ENCODE peak calls at places on chromosomes 5 and 9, in eight cellular contexts. L, D, U, Y, K, G, W and V are unnamed samples.

GRCh38 chr5:97208184-97208713 is 25.2 kb upstream of the RIOK2 start:
- DNase-seq in L (no peak), D (no peak), U (no peak), Y (no peak), K (no peak), G (no peak), W (no peak), V (no peak)

GRCh38 chr5:97042981-97043380 is 99.4 kb downstream of the LIX1 start:
- DNase-seq in L (no peak), D (no peak), U (no peak), Y (no peak), K (no peak), G (peak), W (no peak), V (no peak)

GRCh38 chr5:156188026-156188425 is 138.9 kb upstream of the SGCD start:
- DNase-seq in L (no peak), D (no peak), U (no peak), Y (no peak), K (no peak), G (no peak), W (no peak), V (no peak)

GRCh38 chr5:144267961-144268513 is 97.4 kb downstream of the KCTD16 start:
- DNase-seq in L (no peak), D (no peak), U (no peak), Y (no peak), K (no peak), G (no peak), W (no peak), V (no peak)

GRCh38 chr9:128946945-128947422 is 419 bp downstream of the DOLK start:
- DNase-seq in L (no peak), D (peak), U (no peak), Y (no peak), K (no peak), G (no peak), W (peak), V (no peak)

GRCh38 chr5:66992547-66992946 is 204.1 kb downstream of the CD180 start:
- DNase-seq in L (no peak), D (peak), U (no peak), Y (no peak), K (no peak), G (no peak), W (no peak), V (no peak)

GRCh38 chr9:104025945-104026344 is 68.2 kb upstream of the SMC2 start:
- DNase-seq in L (no peak), D (no peak), U (no peak), Y (no peak), K (no peak), G (no peak), W (no peak), V (no peak)

GRCh38 chr5:102649731-102650130 is 105.4 kb upstream of the PAM start:
- DNase-seq in L (no peak), D (no peak), U (no peak), Y (no peak), K (no peak), G (no peak), W (no peak), V (no peak)

GRCh38 chr9:133347515-133347984 is 381 bp downstream of the MED22 start:
- DNase-seq in L (no peak), D (no peak), U (peak), Y (no peak), K (no peak), G (peak), W (no peak), V (no peak)

GRCh38 chr9:26112724-26113123 is 434.5 kb upstream of the TUSC1 start:
- DNase-seq in L (no peak), D (no peak), U (no peak), Y (no peak), K (no peak), G (no peak), W (peak), V (no peak)

GRCh38 chr5:74575741-74576538 is 64.6 kb downstream of the ENC1 start:
- DNase-seq in L (no peak), D (no peak), U (no peak), Y (no peak), K (no peak), G (no peak), W (peak), V (no peak)

GRCh38 chr9:89277454-89277853 is 33.5 kb upstream of the CKS2 start:
- DNase-seq in L (no peak), D (no peak), U (no peak), Y (no peak), K (no peak), G (no peak), W (no peak), V (no peak)

GRCh38 chr9:129964901-129965734 is 77.9 kb downstream of the FNBP1 start:
- DNase-seq in L (no peak), D (no peak), U (peak), Y (no peak), K (no peak), G (no peak), W (peak), V (no peak)

GRCh38 chr9:129751841-129752801 is 721 bp downstream of the PTGES start:
- DNase-seq in L (peak), D (no peak), U (no peak), Y (no peak), K (no peak), G (peak), W (no peak), V (no peak)

GRCh38 chr5:17415282-17415681 is 82.7 kb upstream of the TAF11L2 start:
- DNase-seq in L (no peak), D (no peak), U (no peak), Y (no peak), K (no peak), G (no peak), W (no peak), V (no peak)

GRCh38 chr5:6766558-6767191 is 53.4 kb downstream of the TENT4A start:
- DNase-seq in L (peak), D (peak), U (peak), Y (peak), K (no peak), G (peak), W (peak), V (peak)

GRCh38 chr9:136658849-136659535 is 3.7 kb upstream of the EGFL7 start:
- DNase-seq in L (no peak), D (no peak), U (peak), Y (no peak), K (no peak), G (peak), W (no peak), V (no peak)

GRCh38 chr9:131318211-131318610 is 28.7 kb downstream of the PLPP7 start:
- DNase-seq in L (no peak), D (no peak), U (no peak), Y (no peak), K (no peak), G (peak), W (no peak), V (no peak)

GRCh38 chr9:8224381-8224791 is 424.8 kb upstream of the DMAC1 start:
- DNase-seq in L (no peak), D (no peak), U (no peak), Y (no peak), K (no peak), G (no peak), W (no peak), V (no peak)

GRCh38 chr9:124562328-124562727 is 55.1 kb upstream of the NR5A1 start:
- DNase-seq in L (no peak), D (no peak), U (peak), Y (no peak), K (peak), G (no peak), W (no peak), V (no peak)

GRCh38 chr5:35129921-35130485 is 82.3 kb upstream of the AGXT2 start:
- DNase-seq in L (no peak), D (no peak), U (no peak), Y (peak), K (no peak), G (no peak), W (no peak), V (no peak)

GRCh38 chr5:23820764-23821471 is 313.5 kb downstream of the PRDM9 start:
- DNase-seq in L (no peak), D (no peak), U (no peak), Y (no peak), K (no peak), G (no peak), W (peak), V (no peak)

GRCh38 chr9:137392232-137393007 is 30.5 kb downstream of the EXD3 start:
- DNase-seq in L (no peak), D (no peak), U (no peak), Y (no peak), K (no peak), G (no peak), W (no peak), V (no peak)

GRCh38 chr9:107948086-107948485 is 458.5 kb upstream of the KLF4 start:
- DNase-seq in L (no peak), D (no peak), U (no peak), Y (no peak), K (no peak), G (no peak), W (no peak), V (no peak)

GRCh38 chr9:69996947-69997346 is 46.7 kb upstream of the MAMDC2 start:
- DNase-seq in L (no peak), D (no peak), U (no peak), Y (no peak), K (no peak), G (no peak), W (no peak), V (no peak)

GRCh38 chr5:82277613-82277986 is 554 bp downstream of the RPS23 start:
- DNase-seq in L (no peak), D (no peak), U (no peak), Y (no peak), K (no peak), G (no peak), W (no peak), V (no peak)

GRCh38 chr9:14097215-14097614 is 216.7 kb downstream of the NFIB start:
- DNase-seq in L (no peak), D (no peak), U (no peak), Y (no peak), K (no peak), G (no peak), W (peak), V (no peak)

GRCh38 chr9:26131891-26132290 is 453.6 kb upstream of the TUSC1 start:
- DNase-seq in L (no peak), D (no peak), U (no peak), Y (no peak), K (no peak), G (no peak), W (peak), V (no peak)

GRCh38 chr5:55320571-55320970 is 12.8 kb downstream of the MTREX start:
- DNase-seq in L (no peak), D (no peak), U (no peak), Y (no peak), K (no peak), G (no peak), W (no peak), V (no peak)

GRCh38 chr5:149728303-149728702 is 1.8 kb upstream of the PPARGC1B start:
- DNase-seq in L (no peak), D (no peak), U (no peak), Y (no peak), K (no peak), G (no peak), W (no peak), V (no peak)

GRCh38 chr9:129567842-129568559 is 52.9 kb downstream of the C9orf50 start:
- DNase-seq in L (no peak), D (no peak), U (peak), Y (no peak), K (peak), G (peak), W (no peak), V (peak)

GRCh38 chr9:125409637-125410521 is 148.3 kb downstream of the GAPVD1 start:
- DNase-seq in L (no peak), D (peak), U (no peak), Y (no peak), K (peak), G (no peak), W (peak), V (no peak)

GRCh38 chr9:111743275-111743674 is 51.5 kb downstream of the SHOC1 start:
- DNase-seq in L (peak), D (no peak), U (no peak), Y (no peak), K (peak), G (no peak), W (peak), V (no peak)

GRCh38 chr5:9546973-9547947 is 1.4 kb upstream of the SEMA5A start:
- DNase-seq in L (peak), D (no peak), U (peak), Y (no peak), K (no peak), G (peak), W (peak), V (peak)

DNA sequence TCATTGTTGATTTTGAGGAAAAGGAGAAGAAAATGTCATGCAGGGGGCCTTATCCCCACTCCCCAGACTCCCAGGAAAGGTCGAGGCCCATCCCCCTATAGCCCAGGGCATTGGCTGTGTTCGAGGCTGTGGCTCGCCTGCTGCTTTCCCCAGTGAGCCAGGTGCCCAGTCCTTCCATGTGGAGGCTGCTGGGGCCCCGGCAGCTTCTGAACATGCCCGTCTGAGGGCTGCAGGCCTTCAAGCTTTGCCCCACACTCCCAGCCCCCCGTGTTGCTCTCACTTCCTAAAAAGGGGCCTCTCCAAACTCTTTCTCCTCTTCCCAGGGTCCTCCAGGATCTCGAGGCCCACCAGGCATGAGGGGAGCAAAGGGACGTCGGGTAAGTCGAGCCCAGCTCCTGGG is 64.7 kb upstream of the ORM1 start:
- DNase-seq in L (no peak), D (no peak), U (no peak), Y (no peak), K (no peak), G (no peak), W (no peak), V (no peak)
- H3K27ac ChIP-seq in L (no peak), D (no peak), U (no peak), Y (no peak), K (no peak), G (no peak), W (no peak), V (no peak)

GRCh38 chr9:109868722-109869121 is 88.7 kb downstream of the PALM2AKAP2 start:
- DNase-seq in L (no peak), D (no peak), U (no peak), Y (no peak), K (no peak), G (no peak), W (no peak), V (no peak)
- H3K27ac ChIP-seq in L (no peak), D (no peak), U (no peak), Y (no peak), K (no peak), G (no peak), W (no peak), V (peak)

DNA sequence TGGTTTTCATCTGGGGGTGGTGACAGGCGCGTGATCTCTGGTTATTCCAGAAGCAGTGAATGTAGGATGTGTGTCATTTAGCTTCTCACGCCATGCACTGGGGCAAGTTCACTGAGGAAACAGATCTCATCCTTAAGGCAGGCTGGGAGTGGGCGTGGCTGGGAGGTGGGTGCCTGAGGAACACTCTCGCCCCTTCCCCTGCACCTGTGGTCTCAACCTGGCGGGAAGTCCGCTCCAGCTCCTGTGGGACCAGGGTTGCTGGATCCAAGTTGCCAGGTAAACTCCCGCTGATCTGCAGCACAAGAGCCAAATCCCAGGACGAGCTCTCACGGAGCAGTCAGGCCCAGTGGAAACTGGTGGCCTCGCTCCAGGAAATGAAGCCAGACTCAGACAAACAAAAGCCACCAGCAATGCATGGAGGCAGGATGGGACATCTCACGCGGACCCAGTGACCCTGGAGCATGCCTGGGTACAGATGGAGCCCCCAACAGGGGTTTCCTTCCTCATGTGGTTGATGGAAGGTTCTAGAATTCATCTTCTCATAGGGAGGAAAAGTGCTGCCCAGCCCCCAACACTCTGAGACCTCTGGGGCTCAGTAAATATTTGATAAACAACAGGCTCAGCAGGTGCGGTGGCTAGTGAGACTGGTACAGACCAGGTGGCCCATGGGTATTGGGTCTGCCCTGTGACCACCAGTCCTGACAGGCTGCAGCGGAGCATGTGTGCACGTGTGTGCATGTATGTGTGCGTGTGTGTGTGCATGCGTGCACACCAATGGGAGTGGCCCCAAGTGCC is 16.3 kb upstream of the SLC12A7 start:
- DNase-seq in L (no peak), D (no peak), U (no peak), Y (no peak), K (no peak), G (peak), W (no peak), V (no peak)
- H3K27ac ChIP-seq in L (no peak), D (no peak), U (no peak), Y (no peak), K (no peak), G (no peak), W (no peak), V (no peak)

GRCh38 chr9:11779971-11780370 is 913.2 kb upstream of the TYRP1 start:
- DNase-seq in L (no peak), D (no peak), U (no peak), Y (no peak), K (no peak), G (no peak), W (no peak), V (no peak)
- H3K27ac ChIP-seq in L (no peak), D (no peak), U (no peak), Y (no peak), K (no peak), G (no peak), W (no peak), V (no peak)

DNA sequence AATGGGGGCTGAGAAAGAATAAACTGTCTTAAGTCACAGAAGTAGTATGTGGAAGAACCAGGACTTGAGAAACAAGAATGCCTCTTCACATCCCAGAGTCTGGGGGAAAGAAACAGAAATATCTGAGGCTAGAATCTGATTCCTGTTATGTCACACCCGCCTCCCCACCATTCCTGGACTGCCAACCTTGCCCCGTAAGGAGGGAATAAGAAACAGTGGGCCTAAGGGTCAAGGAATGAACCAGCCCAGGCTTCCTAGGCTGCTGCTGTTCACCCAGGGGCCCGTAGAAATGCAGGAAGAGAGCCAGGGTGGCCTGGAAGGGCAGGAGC is 4.3 kb downstream of the PCDH1 start:
- DNase-seq in L (no peak), D (no peak), U (no peak), Y (no peak), K (no peak), G (no peak), W (no peak), V (no peak)
- H3K27ac ChIP-seq in L (no peak), D (no peak), U (no peak), Y (no peak), K (no peak), G (peak), W (no peak), V (peak)

DNA sequence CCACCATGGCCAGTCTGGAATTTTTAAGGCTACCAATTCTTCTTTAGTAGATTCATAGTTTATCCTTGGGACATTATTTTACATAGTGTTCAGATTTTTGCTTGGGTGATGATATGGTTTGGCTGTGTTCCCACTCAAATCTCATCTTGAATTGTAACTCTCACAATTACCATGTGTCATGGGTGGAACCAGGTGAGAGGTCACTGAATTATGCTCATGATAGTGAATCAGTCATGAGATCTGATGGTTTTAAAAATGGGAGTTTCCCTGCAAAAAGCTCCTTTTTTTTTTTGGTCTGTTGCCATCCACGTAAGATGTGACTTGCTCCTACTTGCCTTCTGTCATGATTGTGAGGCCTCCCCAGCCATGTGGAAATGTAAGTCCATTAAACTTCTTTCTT is 163.9 kb downstream of the GABRG2 start:
- DNase-seq in L (no peak), D (no peak), U (no peak), Y (no peak), K (no peak), G (no peak), W (no peak), V (no peak)
- H3K27ac ChIP-seq in L (no peak), D (no peak), U (no peak), Y (no peak), K (no peak), G (no peak), W (no peak), V (no peak)

GRCh38 chr9:95650720-95651119 is 133.9 kb upstream of the PTCH1 start:
- DNase-seq in L (no peak), D (no peak), U (no peak), Y (no peak), K (no peak), G (no peak), W (no peak), V (no peak)

GRCh38 chr9:95645992-95646391 is 129.2 kb upstream of the PTCH1 start:
- DNase-seq in L (no peak), D (no peak), U (no peak), Y (no peak), K (no peak), G (no peak), W (peak), V (no peak)

GRCh38 chr9:95649801-95650213 is 133.0 kb upstream of the PTCH1 start:
- DNase-seq in L (no peak), D (no peak), U (no peak), Y (no peak), K (no peak), G (no peak), W (no peak), V (no peak)

GRCh38 chr9:95645579-95645978 is 128.8 kb upstream of the PTCH1 start:
- DNase-seq in L (no peak), D (no peak), U (no peak), Y (no peak), K (no peak), G (no peak), W (no peak), V (no peak)

GRCh38 chr9:95648225-95648624 is 131.5 kb upstream of the PTCH1 start:
- DNase-seq in L (no peak), D (no peak), U (no peak), Y (no peak), K (no peak), G (no peak), W (no peak), V (no peak)
- H3K27ac ChIP-seq in L (no peak), D (no peak), U (no peak), Y (no peak), K (no peak), G (no peak), W (no peak), V (no peak)

GRCh38 chr9:98120476-98120875 is 1.5 kb upstream of the TRIM14 start:
- DNase-seq in L (peak), D (no peak), U (no peak), Y (no peak), K (no peak), G (peak), W (no peak), V (no peak)
- H3K27ac ChIP-seq in L (no peak), D (peak), U (peak), Y (peak), K (no peak), G (peak), W (no peak), V (no peak)

DNA sequence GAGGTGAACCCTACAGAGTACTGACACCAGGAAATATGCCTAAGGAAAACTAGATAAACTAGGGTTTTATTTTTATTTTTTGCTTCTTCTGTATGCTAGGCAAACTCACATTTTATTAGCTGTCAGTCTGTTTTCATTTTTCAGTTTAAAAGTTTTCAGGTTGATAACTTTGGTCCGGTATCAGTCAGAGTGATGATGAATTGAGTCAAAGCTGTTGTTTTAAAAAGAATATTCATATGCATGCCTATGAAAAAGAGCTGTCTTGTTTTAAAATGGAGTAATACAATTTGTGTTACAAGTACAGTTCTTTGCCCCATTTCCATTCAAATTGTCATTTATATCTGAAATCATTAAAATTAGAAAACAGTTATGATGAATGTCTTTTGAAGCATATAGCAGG is 22.6 kb downstream of the MAP3K1 start:
- DNase-seq in L (no peak), D (no peak), U (no peak), Y (no peak), K (no peak), G (no peak), W (no peak), V (no peak)
- H3K27ac ChIP-seq in L (no peak), D (no peak), U (no peak), Y (no peak), K (no peak), G (no peak), W (peak), V (no peak)